ENCODE peak calls at places on chromosomes 2 and 18, in eight cellular contexts. O, Q, H, R, Y, T, D and I are unnamed samples. For H3K27me3, the result is how much of the 10 kb centered on the place peaks cover.

GRCh38 chr2:111617299-111617803 is 266.6 kb downstream of the ANAPC1 start:
- DNase-seq in O (no peak), Q (no peak), H (no peak), R (no peak), Y (no peak), T (no peak), D (no peak), I (no peak)

GRCh38 chr2:230326453-230327417 is at the start of gene SP140L:
- DNase-seq in O (peak), Q (peak), H (peak), R (no peak), Y (peak), T (peak), D (peak), I (peak)

GRCh38 chr2:187575081-187576067 is 21.1 kb upstream of the TFPI start:
- DNase-seq in O (no peak), Q (no peak), H (no peak), R (no peak), Y (no peak), T (no peak), D (no peak), I (no peak)

GRCh38 chr2:205768341-205768740 is 86.0 kb downstream of the NRP2 start:
- DNase-seq in O (no peak), Q (no peak), H (no peak), R (no peak), Y (no peak), T (no peak), D (no peak), I (no peak)

GRCh38 chr2:174180165-174180724 is 68.1 kb downstream of the OLA1 start:
- DNase-seq in O (no peak), Q (no peak), H (no peak), R (peak), Y (no peak), T (no peak), D (no peak), I (no peak)

GRCh38 chr2:68463287-68463877 is 3.7 kb downstream of the FBXO48 start:
- DNase-seq in O (no peak), Q (no peak), H (no peak), R (peak), Y (peak), T (no peak), D (peak), I (peak)

GRCh38 chr2:40431600-40431955 is 20.3 kb downstream of the SLC8A1 start:
- DNase-seq in O (peak), Q (no peak), H (peak), R (no peak), Y (no peak), T (no peak), D (no peak), I (peak)

GRCh38 chr2:119290859-119291587 is 67.4 kb downstream of the STEAP3 start:
- DNase-seq in O (peak), Q (peak), H (peak), R (peak), Y (peak), T (peak), D (peak), I (peak)

GRCh38 chr2:160406591-160407392 is 86.8 kb downstream of the RBMS1 start:
- DNase-seq in O (peak), Q (peak), H (peak), R (peak), Y (peak), T (peak), D (peak), I (no peak)

GRCh38 chr18:48540329-48541025 is 1.6 kb downstream of the CTIF start:
- DNase-seq in O (peak), Q (peak), H (peak), R (peak), Y (peak), T (peak), D (peak), I (peak)

GRCh38 chr2:98485453-98485755 is 40.7 kb downstream of the INPP4A start:
- DNase-seq in O (no peak), Q (no peak), H (no peak), R (no peak), Y (no peak), T (no peak), D (no peak), I (no peak)

GRCh38 chr2:160295519-160296231 is 95.6 kb upstream of the ITGB6 start:
- DNase-seq in O (no peak), Q (no peak), H (no peak), R (no peak), Y (no peak), T (no peak), D (no peak), I (no peak)

GRCh38 chr2:206219957-206220356 is 54.5 kb upstream of the ZDBF2 start:
- DNase-seq in O (no peak), Q (no peak), H (no peak), R (no peak), Y (no peak), T (no peak), D (no peak), I (no peak)

GRCh38 chr2:186379052-186379451 is 107.0 kb upstream of the ZC3H15 start:
- DNase-seq in O (no peak), Q (no peak), H (no peak), R (peak), Y (no peak), T (no peak), D (no peak), I (peak)

GRCh38 chr2:127623388-127624320 is 22.3 kb upstream of the GPR17 start:
- DNase-seq in O (peak), Q (no peak), H (peak), R (no peak), Y (no peak), T (peak), D (no peak), I (peak)

GRCh38 chr18:76905821-76906220 is 83.5 kb downstream of the ZNF236 start:
- DNase-seq in O (no peak), Q (no peak), H (no peak), R (no peak), Y (no peak), T (no peak), D (no peak), I (no peak)

DNA sequence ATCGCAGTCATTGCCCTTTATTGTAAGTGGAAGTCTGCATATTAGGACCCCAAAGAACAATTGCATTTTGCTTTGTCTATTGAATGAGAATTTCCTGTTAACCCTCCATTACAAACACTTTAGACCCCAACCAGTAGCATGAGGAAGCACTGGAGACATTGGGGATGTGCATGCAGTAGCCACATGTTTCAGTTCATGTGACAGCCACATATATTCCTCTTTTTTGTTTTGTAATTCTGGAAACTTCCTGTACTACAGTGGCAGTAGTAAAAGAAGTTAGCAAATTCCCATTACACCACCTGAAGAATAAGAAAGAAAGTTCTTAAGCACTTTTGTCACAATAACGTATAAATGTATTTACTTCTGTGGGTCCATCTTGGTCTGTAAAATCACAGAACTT is 281.1 kb upstream of the SLC14A2 start:
- DNase-seq in O (no peak), Q (no peak), H (no peak), R (no peak), Y (no peak), T (no peak), D (no peak), I (no peak)
- H3K27me3 ChIP-seq in O (under half), Q (under half), H (under half), R (under half), Y (under half), T (under half), D (under half), I (under half)

GRCh38 chr2:66584011-66584410 is 149.1 kb downstream of the MEIS1 start:
- DNase-seq in O (no peak), Q (no peak), H (no peak), R (no peak), Y (no peak), T (peak), D (no peak), I (no peak)
- H3K27me3 ChIP-seq in O (half or more), Q (under half), H (half or more), R (under half), Y (under half), T (under half), D (under half), I (half or more)

DNA sequence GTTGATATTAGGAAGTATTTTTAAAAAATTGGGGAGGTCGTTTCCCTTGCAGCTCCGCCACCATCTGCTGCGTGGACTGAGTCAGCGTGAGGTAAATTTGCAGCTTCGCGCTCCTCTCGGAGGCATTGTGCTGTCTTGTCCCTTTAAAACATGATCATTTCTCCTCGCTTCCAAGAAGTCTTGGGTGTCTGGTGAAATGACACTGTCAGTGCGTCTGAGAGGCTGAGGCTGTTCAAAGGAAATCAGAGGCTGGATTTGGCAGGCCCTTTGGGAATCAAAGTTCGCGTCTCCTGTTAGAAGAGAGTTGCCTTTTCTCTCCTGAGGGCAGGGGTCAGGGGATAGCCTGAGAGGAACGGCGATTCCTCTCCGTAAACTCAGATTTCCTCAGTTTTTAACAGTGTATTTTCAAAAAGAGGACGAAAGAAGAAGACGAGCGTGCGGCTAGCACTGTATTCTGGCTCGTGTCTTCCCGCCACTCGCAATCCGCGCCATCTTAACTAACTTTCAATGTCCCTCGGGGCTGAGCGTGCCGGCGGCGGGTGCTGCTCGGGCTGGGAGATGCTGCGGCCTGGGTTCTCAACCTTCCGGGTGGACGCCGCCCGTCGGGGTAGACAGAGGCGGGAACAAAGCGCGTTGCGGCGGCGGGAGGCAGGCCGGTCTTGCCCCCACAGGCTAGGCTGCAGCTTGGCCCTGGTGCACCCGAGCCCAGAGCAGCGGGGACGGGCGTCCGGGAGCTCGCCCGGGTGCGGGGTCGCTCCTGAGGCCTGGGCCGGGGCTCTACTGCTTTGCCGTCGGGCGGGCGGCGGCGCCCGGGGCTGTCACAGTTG is 11.5 kb downstream of the TBR1 start:
- DNase-seq in O (no peak), Q (no peak), H (no peak), R (no peak), Y (no peak), T (no peak), D (no peak), I (no peak)
- H3K27me3 ChIP-seq in O (half or more), Q (under half), H (half or more), R (under half), Y (under half), T (half or more), D (under half), I (half or more)

DNA sequence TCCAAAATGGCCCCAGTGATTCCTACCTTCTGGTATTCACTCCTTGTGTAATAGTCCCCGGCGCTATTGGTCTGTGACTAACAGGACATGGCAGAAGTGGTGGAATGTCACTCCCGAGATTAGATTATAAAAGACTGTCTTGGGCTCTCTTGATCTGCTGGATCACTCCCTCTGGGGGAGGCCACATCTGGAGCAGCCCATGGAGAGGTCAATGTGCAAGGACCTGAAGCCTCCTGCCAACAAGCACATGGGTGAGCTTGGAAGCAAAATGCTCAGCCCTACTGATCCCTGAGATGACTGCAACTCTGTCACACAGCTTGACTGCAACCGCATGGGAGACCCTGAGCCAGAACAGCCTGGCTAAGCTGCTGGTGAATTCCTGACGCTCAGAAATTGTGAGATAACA is 94.3 kb upstream of the GLI2 start:
- DNase-seq in O (no peak), Q (no peak), H (no peak), R (no peak), Y (no peak), T (no peak), D (no peak), I (no peak)
- H3K27me3 ChIP-seq in O (under half), Q (under half), H (under half), R (under half), Y (under half), T (under half), D (under half), I (under half)

GRCh38 chr2:66435963-66436362 is 1.0 kb downstream of the MEIS1 start:
- DNase-seq in O (no peak), Q (no peak), H (no peak), R (no peak), Y (no peak), T (no peak), D (no peak), I (no peak)

GRCh38 chr2:66437055-66437454 is 2.1 kb downstream of the MEIS1 start:
- DNase-seq in O (no peak), Q (no peak), H (no peak), R (no peak), Y (no peak), T (no peak), D (no peak), I (no peak)

GRCh38 chr2:66437601-66438497 is 2.9 kb downstream of the MEIS1 start:
- DNase-seq in O (no peak), Q (peak), H (no peak), R (no peak), Y (no peak), T (peak), D (no peak), I (peak)

GRCh38 chr2:66435549-66435875 is 587 bp downstream of the MEIS1 start:
- DNase-seq in O (no peak), Q (no peak), H (no peak), R (no peak), Y (no peak), T (no peak), D (no peak), I (no peak)

GRCh38 chr2:66436546-66436945 is 1.6 kb downstream of the MEIS1 start:
- DNase-seq in O (no peak), Q (no peak), H (no peak), R (no peak), Y (no peak), T (no peak), D (no peak), I (peak)
- H3K27me3 ChIP-seq in O (half or more), Q (under half), H (under half), R (under half), Y (under half), T (under half), D (under half), I (under half)